ENCODE peak calls at places on chromosomes 3 and 15, in seven cellular contexts. M is RWPE1, Y is T-helper 1 cell, S is T follicular helper cell, X is EH, L is A549, H is psoas muscle. T is an unnamed sample.

GRCh38 chr3:10329495-10330015 is 8.6 kb upstream of the SEC13 start:
- DNase-seq in M (no peak), Y (no peak), S (no peak), X (no peak), L (no peak), H (peak), T (no peak)

GRCh38 chr3:45832691-45833090 is 9.2 kb downstream of the LZTFL1 start:
- DNase-seq in M (peak), Y (no peak), S (no peak), X (peak), L (peak), H (no peak), T (no peak)

GRCh38 chr15:74950078-74951000 is 6.2 kb downstream of the RPP25 start:
- DNase-seq in M (peak), Y (peak), S (peak), X (peak), L (peak), H (peak), T (peak)

GRCh38 chr3:141940204-141940776 is 63.8 kb downstream of the ATP1B3 start:
- DNase-seq in M (peak), Y (no peak), S (no peak), X (peak), L (peak), H (no peak), T (peak)

GRCh38 chr3:47605646-47606045 is 27.0 kb upstream of the CSPG5 start:
- DNase-seq in M (no peak), Y (no peak), S (no peak), X (peak), L (no peak), H (no peak), T (no peak)

GRCh38 chr3:156626104-156626503 is 48.3 kb upstream of the TIPARP start:
- DNase-seq in M (peak), Y (no peak), S (no peak), X (no peak), L (no peak), H (no peak), T (no peak)

GRCh38 chr3:124562769-124563168 is 167.5 kb upstream of the UMPS start:
- DNase-seq in M (no peak), Y (no peak), S (no peak), X (no peak), L (no peak), H (no peak), T (no peak)

GRCh38 chr15:77402740-77403379 is 17.0 kb downstream of the PEAK1 start:
- DNase-seq in M (no peak), Y (no peak), S (no peak), X (peak), L (no peak), H (no peak), T (no peak)

GRCh38 chr3:96430019-96430541 is 384.3 kb upstream of the EPHA6 start:
- DNase-seq in M (no peak), Y (no peak), S (no peak), X (no peak), L (no peak), H (no peak), T (no peak)

T was measured in adrenal gland.